ENCODE peak calls at places on chromosome 7, in ten cellular contexts. Q, K, V, G, B, T, Y, F, E and O are unnamed samples.

GRCh38 chr7:27947581-27948278 is 207.8 kb downstream of the TAX1BP1 start:
- DNase-seq in V (peak), B (no peak), Y (no peak), Q (no peak), K (no peak), F (no peak), T (no peak), G (no peak), E (no peak), O (peak)

GRCh38 chr7:47254081-47255006 is 327.6 kb downstream of the TNS3 start:
- DNase-seq in B (peak), Q (peak), T (peak), V (peak), Y (no peak), K (no peak), E (no peak), G (no peak), F (peak), O (peak)

GRCh38 chr7:38863609-38864291 is 45.2 kb downstream of the VPS41 start:
- DNase-seq in B (peak), Q (peak), V (no peak), G (no peak), K (no peak), F (no peak), E (no peak), T (no peak), Y (no peak), O (no peak)

GRCh38 chr7:22210355-22210754 is 146.6 kb downstream of the RAPGEF5 start:
- DNase-seq in E (no peak), V (no peak), Q (no peak), T (peak), K (no peak), Y (no peak), G (no peak), B (no peak), F (no peak), O (no peak)

GRCh38 chr7:115319536-115319935 is 397.6 kb downstream of the MDFIC start:
- DNase-seq in E (no peak), V (no peak), K (no peak), Q (no peak), G (no peak), T (no peak), F (no peak), Y (no peak), B (no peak), O (no peak)

GRCh38 chr7:99672571-99672970 is 7.2 kb downstream of the CYP3A5 start:
- DNase-seq in Q (no peak), G (no peak), K (no peak), T (no peak), F (no peak), Y (no peak), B (no peak), E (no peak), V (no peak), O (no peak)

GRCh38 chr7:93239824-93240223 is 7.7 kb downstream of the VPS50 start:
- DNase-seq in G (no peak), T (no peak), E (no peak), Q (no peak), F (no peak), Y (no peak), B (no peak), V (no peak), K (no peak), O (no peak)

GRCh38 chr7:39353615-39354376 is 212.4 kb upstream of the YAE1 start:
- DNase-seq in T (no peak), K (no peak), Q (no peak), Y (no peak), F (no peak), E (no peak), B (peak), G (no peak), V (peak), O (peak)

GRCh38 chr7:126973066-126973465 is 279.7 kb downstream of the GRM8 start:
- DNase-seq in T (no peak), B (no peak), F (no peak), G (no peak), V (no peak), Q (no peak), E (no peak), Y (no peak), K (no peak), O (no peak)

GRCh38 chr7:100102950-100103840 is 1.8 kb downstream of the AP4M1 start:
- DNase-seq in Y (peak), B (no peak), E (no peak), V (peak), K (peak), F (no peak), T (no peak), G (no peak), Q (no peak), O (peak)

GRCh38 chr7:140059288-140060242 is 3.2 kb downstream of the PARP12 start:
- DNase-seq in Y (peak), B (peak), E (no peak), V (peak), K (peak), G (no peak), T (no peak), Q (peak), F (no peak), O (peak)

GRCh38 chr7:46784746-46785145 is 797.2 kb downstream of the TNS3 start:
- DNase-seq in K (no peak), Q (peak), B (no peak), E (no peak), Y (peak), F (no peak), T (no peak), G (no peak), V (peak), O (peak)

GRCh38 chr7:31875424-31875823 is 188.4 kb downstream of the PPP1R17 start:
- DNase-seq in K (no peak), Q (peak), E (peak), G (no peak), B (no peak), V (no peak), Y (no peak), F (no peak), T (no peak), O (no peak)

GRCh38 chr7:43612599-43613589 is 30.0 kb downstream of the STK17A start:
- DNase-seq in T (peak), E (no peak), Q (no peak), V (peak), B (no peak), G (no peak), K (peak), F (no peak), Y (peak), O (peak)

GRCh38 chr7:55018361-55019328 is at the start of gene EGFR:
- DNase-seq in V (peak), Y (no peak), B (peak), E (no peak), K (peak), T (no peak), Q (peak), F (peak), G (no peak), O (peak)

GRCh38 chr7:45013465-45013967 is 13.5 kb downstream of the CCM2 start:
- DNase-seq in V (no peak), Q (no peak), T (no peak), Y (no peak), E (no peak), G (no peak), F (no peak), K (no peak), B (no peak), O (no peak)

GRCh38 chr7:151727579-151728285 is 149.2 kb downstream of the PRKAG2 start:
- DNase-seq in V (peak), B (peak), T (peak), E (peak), F (no peak), K (peak), Q (peak), G (peak), Y (peak), O (peak)

GRCh38 chr7:51545131-51545530 is 228.5 kb upstream of the COBL start:
- DNase-seq in E (no peak), T (no peak), Y (no peak), G (no peak), K (no peak), V (no peak), B (no peak), F (no peak), Q (peak), O (no peak)

GRCh38 chr7:73596191-73597065 is 18.0 kb upstream of the TBL2 start:
- DNase-seq in Y (no peak), E (no peak), K (no peak), V (no peak), Q (no peak), T (no peak), G (no peak), F (no peak), B (no peak), O (no peak)

GRCh38 chr7:26618458-26618857 is 245.9 kb downstream of the SKAP2 start:
- DNase-seq in Q (no peak), F (no peak), B (no peak), E (no peak), K (no peak), G (no peak), Y (no peak), V (no peak), T (no peak), O (no peak)

GRCh38 chr7:140121321-140121720 is 55.5 kb downstream of the KDM7A start:
- DNase-seq in Q (no peak), T (no peak), Y (no peak), G (no peak), F (no peak), K (no peak), E (no peak), V (no peak), B (no peak), O (peak)

GRCh38 chr7:144484445-144484844 is 81.0 kb upstream of the NOBOX start:
- DNase-seq in G (no peak), E (no peak), B (no peak), T (no peak), K (no peak), Q (no peak), V (no peak), Y (no peak), F (no peak), O (no peak)

GRCh38 chr7:112422842-112423496 is 27.3 kb upstream of the IFRD1 start:
- DNase-seq in Q (peak), T (no peak), B (peak), E (peak), K (no peak), F (no peak), Y (peak), G (no peak), V (peak), O (peak)

GRCh38 chr7:127713758-127714157 is 61.8 kb downstream of the SND1 start:
- DNase-seq in K (no peak), B (no peak), Y (no peak), E (no peak), T (no peak), F (no peak), G (no peak), V (no peak), Q (no peak), O (no peak)

GRCh38 chr7:27201231-27202017 is 1.5 kb upstream of the HOXA13 start:
- DNase-seq in T (no peak), Q (peak), B (no peak), G (no peak), E (no peak), K (no peak), Y (no peak), F (no peak), V (no peak), O (no peak)

GRCh38 chr7:29567174-29567573 is 3.5 kb downstream of the PRR15 start:
- DNase-seq in Q (no peak), E (no peak), B (no peak), K (no peak), G (no peak), F (no peak), T (no peak), V (no peak), Y (no peak), O (no peak)

GRCh38 chr7:44587843-44588711 is 6.0 kb upstream of the TMED4 start:
- DNase-seq in G (no peak), T (no peak), Q (peak), F (peak), E (peak), B (no peak), Y (peak), K (no peak), V (peak), O (peak)

GRCh38 chr7:101538596-101539459 is 90.3 kb downstream of the MYL10 start:
- DNase-seq in G (no peak), Q (peak), E (peak), B (peak), V (peak), Y (no peak), F (peak), T (peak), K (no peak), O (peak)

GRCh38 chr7:25429731-25430130 is 201.4 kb upstream of the NPVF start:
- DNase-seq in T (no peak), Q (no peak), V (no peak), K (no peak), E (no peak), Y (no peak), F (no peak), B (peak), G (no peak), O (no peak)

GRCh38 chr7:23335621-23336020 is 36.5 kb downstream of the MALSU1 start:
- DNase-seq in T (no peak), B (no peak), Q (no peak), G (no peak), K (no peak), V (peak), Y (no peak), F (no peak), E (no peak), O (no peak)

GRCh38 chr7:83271212-83272099 is 108.8 kb upstream of the PCLO start:
- DNase-seq in V (peak), G (no peak), Q (peak), B (no peak), Y (no peak), T (no peak), K (peak), F (peak), E (no peak), O (peak)

GRCh38 chr7:141290365-141290764 is 216.5 kb downstream of the TMEM178B start:
- DNase-seq in B (no peak), Y (no peak), K (no peak), Q (no peak), V (no peak), T (no peak), G (no peak), F (no peak), E (no peak), O (no peak)

GRCh38 chr7:37432240-37432917 is 16.3 kb downstream of the ELMO1 start:
- DNase-seq in E (no peak), T (no peak), K (no peak), F (no peak), V (no peak), Y (no peak), B (no peak), Q (no peak), G (no peak), O (no peak)

GRCh38 chr7:120725376-120726039 is 132.4 kb downstream of the TSPAN12 start:
- DNase-seq in E (peak), V (peak), K (no peak), F (peak), B (no peak), T (peak), G (no peak), Y (peak), Q (peak), O (peak)

GRCh38 chr7:44638611-44639557 is 32.5 kb downstream of the OGDH start:
- DNase-seq in V (peak), Q (peak), F (peak), G (no peak), Y (no peak), B (peak), E (peak), K (no peak), T (peak), O (peak)

GRCh38 chr7:1358376-1359050 is 100.8 kb downstream of the MICALL2 start:
- DNase-seq in T (no peak), B (no peak), Y (no peak), K (no peak), Q (no peak), F (no peak), E (no peak), G (no peak), V (no peak), O (no peak)

GRCh38 chr7:138916731-138917130 is 64.5 kb downstream of the KIAA1549 start:
- DNase-seq in Q (no peak), G (no peak), B (no peak), V (no peak), K (no peak), E (no peak), T (no peak), Y (no peak), F (no peak), O (no peak)

GRCh38 chr7:80766724-80767123 is 128.3 kb downstream of the CD36 start:
- DNase-seq in G (no peak), B (no peak), T (no peak), K (no peak), Q (no peak), V (no peak), F (no peak), Y (no peak), E (no peak), O (no peak)
- TF ChIP-seq CTCF in G (no peak), B (no peak), T (no peak), K (no peak), Q (no peak), V (no peak), F (no peak), Y (no peak), E (no peak), O (no peak)

DNA sequence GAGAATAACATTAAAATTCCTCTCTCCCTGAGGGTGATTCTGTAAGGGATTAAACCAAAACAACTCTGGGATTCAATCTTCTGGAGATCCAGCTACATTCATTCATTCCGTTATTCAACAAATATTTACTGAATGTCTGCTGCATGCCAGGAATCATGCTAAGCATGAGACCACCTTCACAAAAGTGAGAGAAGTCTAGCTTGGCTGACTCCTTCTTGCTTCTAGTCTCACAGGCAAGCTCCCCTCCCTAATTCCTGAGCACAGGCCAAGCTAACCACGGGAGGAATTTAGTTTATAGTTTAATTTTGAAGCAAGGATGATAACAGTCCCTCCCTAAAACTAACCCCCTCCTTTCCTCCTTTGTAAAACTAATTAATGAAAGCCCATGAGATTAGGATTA is 113.3 kb downstream of the ITGB8 start:
- DNase-seq in K (no peak), B (no peak), V (peak), E (no peak), F (no peak), G (no peak), Q (no peak), T (no peak), Y (peak), O (peak)
- H3K4me3 ChIP-seq in K (no peak), B (no peak), V (no peak), E (no peak), F (no peak), G (no peak), Q (no peak), T (no peak), Y (no peak), O (no peak)

GRCh38 chr7:158367634-158367982 is 220.0 kb downstream of the PTPRN2 start:
- DNase-seq in V (no peak), T (no peak), E (no peak), Y (no peak), F (no peak), G (no peak), K (no peak), B (no peak), Q (no peak), O (no peak)

GRCh38 chr7:158366916-158367633 is 220.5 kb downstream of the PTPRN2 start:
- DNase-seq in K (no peak), Y (no peak), E (no peak), F (no peak), Q (no peak), G (no peak), B (no peak), T (no peak), V (no peak), O (no peak)

GRCh38 chr7:158369290-158369689 is 218.3 kb downstream of the PTPRN2 start:
- DNase-seq in B (no peak), Q (no peak), T (no peak), G (no peak), Y (no peak), K (no peak), E (no peak), F (no peak), V (no peak), O (no peak)

GRCh38 chr7:158369866-158370265 is 217.8 kb downstream of the PTPRN2 start:
- DNase-seq in Q (no peak), V (no peak), T (no peak), K (no peak), G (no peak), Y (no peak), F (no peak), B (no peak), E (no peak), O (no peak)

DNA sequence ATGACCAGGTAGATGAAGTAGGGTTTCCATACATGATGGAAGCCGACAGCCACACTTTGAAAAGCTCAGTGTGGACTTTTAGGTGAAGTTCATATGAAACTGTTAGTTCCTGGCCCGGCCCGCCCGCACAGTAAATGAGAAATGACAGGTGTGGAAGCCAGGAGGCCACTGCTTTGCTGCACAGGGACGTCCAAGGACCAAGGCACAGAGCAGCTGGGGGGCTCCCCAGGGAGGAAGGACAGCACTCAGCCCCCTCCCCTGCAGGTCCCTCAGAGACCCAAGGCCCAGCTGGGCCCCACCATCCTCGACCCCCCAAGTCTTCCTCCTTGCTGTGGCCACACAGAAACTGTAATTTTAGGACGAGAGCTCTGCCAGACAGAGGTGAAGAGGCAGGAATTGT is 219.2 kb downstream of the PTPRN2 start:
- DNase-seq in T (no peak), B (no peak), F (no peak), E (no peak), G (no peak), K (no peak), V (no peak), Y (no peak), Q (no peak), O (no peak)
- TF ChIP-seq CTCF in T (no peak), B (no peak), F (no peak), E (no peak), G (no peak), K (no peak), V (no peak), Y (no peak), Q (no peak), O (no peak)

DNA sequence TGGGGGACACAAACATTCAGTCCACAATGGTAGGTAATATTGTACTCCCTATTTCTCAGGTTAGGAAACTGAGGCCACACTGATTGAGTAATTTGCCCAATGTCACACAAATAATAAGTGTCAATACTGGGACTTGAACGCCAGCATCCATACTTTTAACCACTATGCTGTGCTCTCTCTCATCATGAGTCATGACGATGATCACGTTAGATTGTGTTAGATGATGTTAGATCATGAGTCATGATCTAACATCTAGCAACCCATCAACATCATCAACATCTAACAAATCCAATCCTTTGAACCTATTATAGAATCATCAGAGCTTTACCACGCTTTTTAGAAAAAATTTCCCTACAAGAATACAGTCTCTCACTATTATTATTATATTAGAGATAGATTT is 28.1 kb upstream of the HERPUD2 start:
- DNase-seq in V (no peak), K (no peak), F (no peak), T (no peak), G (no peak), B (no peak), E (no peak), Q (peak), Y (no peak), O (no peak)
- H3K4me3 ChIP-seq in V (no peak), K (no peak), F (no peak), T (no peak), G (no peak), B (no peak), E (no peak), Q (no peak), Y (no peak), O (no peak)